ENCODE peak calls at places on chromosomes 11 and 22, in nine cellular contexts. J, B, V, Y, P, M, Z, Q and X are unnamed samples.

GRCh38 chr11:118109231-118109630 is 22.5 kb upstream of the SMIM35 start:
- DNase-seq in J (no peak), P (no peak), Z (no peak), M (peak; percentile 75), Y (peak; percentile 43), Q (peak; percentile 57), B (no peak), V (peak; percentile 8), X (peak; percentile 40)

GRCh38 chr11:8023831-8024555 is 36.9 kb downstream of the EIF3F start:
- DNase-seq in Y (no peak), J (no peak), M (no peak), B (no peak), V (peak; percentile 23), P (no peak), Z (no peak), Q (no peak), X (no peak)

GRCh38 chr11:3006505-3007260 is 14.6 kb upstream of the NAP1L4 start:
- DNase-seq in B (no peak), Z (peak; percentile 53), J (no peak), Q (no peak), P (no peak), Y (no peak), V (no peak), M (no peak), X (no peak)

GRCh38 chr11:58768137-58768536 is 36.4 kb upstream of the GLYAT start:
- DNase-seq in V (no peak), Z (no peak), M (no peak), J (no peak), Q (no peak), P (no peak), B (no peak), Y (no peak), X (no peak)

GRCh38 chr22:41976070-41976901 is 7.0 kb downstream of the SEPTIN3 start:
- DNase-seq in V (peak; percentile 67), Q (no peak), M (no peak), J (peak; percentile 17), B (no peak), Y (no peak), Z (peak; percentile 91), P (peak; percentile 26), X (peak; percentile 72)

GRCh38 chr11:47236482-47236881 is 12.1 kb downstream of the ACP2 start:
- DNase-seq in Z (no peak), Q (no peak), P (no peak), M (peak; percentile 61), V (peak; percentile 16), B (no peak), Y (no peak), J (no peak), X (no peak)

GRCh38 chr22:40329021-40329456 is 17.3 kb upstream of the ADSL start:
- DNase-seq in Q (no peak), J (no peak), V (no peak), M (no peak), B (peak; percentile 87), Y (no peak), Z (no peak), P (no peak), X (peak; percentile 50)

GRCh38 chr11:123357990-123358827 is 71.9 kb upstream of the GRAMD1B start:
- DNase-seq in V (peak; percentile 33), Y (no peak), Q (peak; percentile 52), P (no peak), M (no peak), B (no peak), Z (peak; percentile 54), J (no peak), X (peak; percentile 36)

GRCh38 chr11:77250881-77251640 is 50.4 kb downstream of the GDPD4 start:
- DNase-seq in B (no peak), P (no peak), Y (no peak), J (no peak), M (peak; percentile 60), Z (no peak), V (no peak), Q (no peak), X (no peak)

GRCh38 chr11:129705341-129705740 is 110.3 kb upstream of the TMEM45B start:
- DNase-seq in Q (no peak), B (no peak), P (no peak), V (no peak), M (peak; percentile 13), Y (no peak), Z (no peak), J (no peak), X (no peak)

GRCh38 chr11:119377112-119377901 is 4.2 kb downstream of the USP2 start:
- DNase-seq in M (peak; percentile 49), Y (no peak), Q (no peak), B (no peak), Z (no peak), V (no peak), P (no peak), J (no peak), X (no peak)

GRCh38 chr11:115741376-115741775 is 237.2 kb upstream of the CADM1 start:
- DNase-seq in Q (no peak), V (no peak), P (no peak), J (no peak), M (no peak), Y (no peak), B (no peak), Z (no peak), X (no peak)

GRCh38 chr11:105344938-105345337 is 205.4 kb upstream of the CARD18 start:
- DNase-seq in J (no peak), M (no peak), Z (no peak), V (no peak), B (no peak), Q (no peak), Y (no peak), P (no peak), X (no peak)

GRCh38 chr11:61329871-61330270 is 3.0 kb downstream of the DDB1 start:
- DNase-seq in Y (no peak), Q (no peak), V (peak; percentile 12), P (no peak), J (no peak), M (no peak), Z (no peak), B (no peak), X (no peak)